ENCODE peak calls at places on chromosome 15, in five cellular contexts. One of them, this sample, is unnamed.

GRCh38 chr15:77187751-77188464 is 117.0 kb upstream of the TSPAN3 start:
- DNase-seq in GM12878: peak
- DNase-seq in HepG2: no peak
- DNase-seq in HEK293T: no peak
- DNase-seq in H1: no peak
- DNase-seq in this sample: no peak

GRCh38 chr15:38460543-38460942 is 6.6 kb downstream of the FAM98B start:
- DNase-seq in HEK293T: no peak
- DNase-seq in HepG2: no peak
- DNase-seq in H1: no peak
- DNase-seq in GM12878: no peak
- DNase-seq in this sample: no peak

GRCh38 chr15:29822100-29822684 is at the start of gene TJP1:
- DNase-seq in HEK293T: peak
- DNase-seq in HepG2: peak
- DNase-seq in H1: peak
- DNase-seq in GM12878: no peak
- DNase-seq in this sample: peak

GRCh38 chr15:71780349-71780976 is 29.9 kb upstream of the NR2E3 start:
- DNase-seq in HEK293T: peak
- DNase-seq in HepG2: peak
- DNase-seq in H1: no peak
- DNase-seq in GM12878: peak
- DNase-seq in this sample: peak

GRCh38 chr15:23912191-23912590 is 225.1 kb upstream of the NDN start:
- DNase-seq in H1: peak
- DNase-seq in HEK293T: peak
- DNase-seq in HepG2: no peak
- DNase-seq in GM12878: no peak
- DNase-seq in this sample: no peak

GRCh38 chr15:38066612-38067011 is 132.2 kb downstream of the TMCO5A start:
- DNase-seq in HepG2: no peak
- DNase-seq in H1: no peak
- DNase-seq in GM12878: no peak
- DNase-seq in HEK293T: no peak
- DNase-seq in this sample: no peak

GRCh38 chr15:83284563-83285283 is at the start of gene BNC1:
- DNase-seq in GM12878: no peak
- DNase-seq in H1: peak
- DNase-seq in HepG2: no peak
- DNase-seq in HEK293T: no peak
- DNase-seq in this sample: no peak

GRCh38 chr15:90035095-90035834 is 34.1 kb downstream of the ZNF710 start:
- DNase-seq in GM12878: no peak
- DNase-seq in H1: no peak
- DNase-seq in HEK293T: no peak
- DNase-seq in HepG2: peak
- DNase-seq in this sample: no peak

GRCh38 chr15:23857028-23857641 is 170.0 kb upstream of the NDN start:
- DNase-seq in GM12878: no peak
- DNase-seq in HEK293T: peak
- DNase-seq in HepG2: peak
- DNase-seq in H1: peak
- DNase-seq in this sample: peak

GRCh38 chr15:29369261-29369660 is 99.6 kb upstream of the NSMCE3 start:
- DNase-seq in H1: no peak
- DNase-seq in HEK293T: no peak
- DNase-seq in GM12878: no peak
- DNase-seq in HepG2: no peak
- DNase-seq in this sample: no peak

GRCh38 chr15:31437686-31438085 is 111.1 kb downstream of the KLF13 start:
- DNase-seq in HepG2: no peak
- DNase-seq in GM12878: no peak
- DNase-seq in H1: no peak
- DNase-seq in HEK293T: no peak
- DNase-seq in this sample: no peak

GRCh38 chr15:24956131-24956838 is 1.5 kb downstream of the SNRPN start:
- DNase-seq in HEK293T: no peak
- DNase-seq in H1: peak
- DNase-seq in HepG2: peak
- DNase-seq in GM12878: peak
- DNase-seq in this sample: peak

GRCh38 chr15:96126859-96127258 is 203.6 kb upstream of the NR2F2 start:
- DNase-seq in HEK293T: no peak
- DNase-seq in H1: no peak
- DNase-seq in HepG2: no peak
- DNase-seq in GM12878: no peak
- DNase-seq in this sample: no peak

GRCh38 chr15:85976102-85976501 is 103.6 kb upstream of the AGBL1 start:
- DNase-seq in GM12878: no peak
- DNase-seq in H1: no peak
- DNase-seq in HEK293T: no peak
- DNase-seq in HepG2: no peak
- DNase-seq in this sample: no peak

GRCh38 chr15:79310612-79310984 is 314 bp upstream of the TMED3 start:
- DNase-seq in H1: no peak
- DNase-seq in HEK293T: no peak
- DNase-seq in GM12878: no peak
- DNase-seq in HepG2: peak
- DNase-seq in this sample: no peak

GRCh38 chr15:51218249-51218648 is 120.1 kb downstream of the CYP19A1 start:
- DNase-seq in HEK293T: no peak
- DNase-seq in HepG2: no peak
- DNase-seq in GM12878: no peak
- DNase-seq in H1: no peak
- DNase-seq in this sample: no peak

GRCh38 chr15:25967120-25967519 is 104.0 kb upstream of the ATP10A start:
- DNase-seq in HepG2: no peak
- DNase-seq in HEK293T: no peak
- DNase-seq in GM12878: no peak
- DNase-seq in H1: no peak
- DNase-seq in this sample: no peak

GRCh38 chr15:87753539-87753938 is 503.0 kb downstream of the NTRK3 start:
- DNase-seq in HepG2: no peak
- DNase-seq in GM12878: no peak
- DNase-seq in H1: no peak
- DNase-seq in HEK293T: no peak
- DNase-seq in this sample: no peak

GRCh38 chr15:62622775-62623174 is 419.8 kb upstream of the TPM1 start:
- DNase-seq in GM12878: no peak
- DNase-seq in HepG2: no peak
- DNase-seq in HEK293T: no peak
- DNase-seq in H1: no peak
- DNase-seq in this sample: no peak

GRCh38 chr15:52783191-52783829 is 6.8 kb downstream of the ONECUT1 start:
- DNase-seq in GM12878: no peak
- DNase-seq in H1: peak
- DNase-seq in HEK293T: no peak
- DNase-seq in HepG2: no peak
- DNase-seq in this sample: no peak

GRCh38 chr15:86935841-86936240 is 856.2 kb downstream of the AGBL1 start:
- DNase-seq in HEK293T: no peak
- DNase-seq in HepG2: no peak
- DNase-seq in GM12878: no peak
- DNase-seq in H1: no peak
- DNase-seq in this sample: no peak

GRCh38 chr15:63892794-63893441 is 59.2 kb upstream of the HERC1 start:
- DNase-seq in HEK293T: no peak
- DNase-seq in GM12878: peak
- DNase-seq in H1: no peak
- DNase-seq in HepG2: no peak
- DNase-seq in this sample: no peak

GRCh38 chr15:55343168-55343567 is 24.1 kb downstream of the PIGB start:
- DNase-seq in HepG2: no peak
- DNase-seq in H1: no peak
- DNase-seq in HEK293T: no peak
- DNase-seq in GM12878: no peak
- DNase-seq in this sample: no peak

GRCh38 chr15:45111390-45112142 is 2.4 kb downstream of the DUOX2 start:
- DNase-seq in HepG2: no peak
- DNase-seq in H1: peak
- DNase-seq in GM12878: no peak
- DNase-seq in HEK293T: no peak
- DNase-seq in this sample: no peak

GRCh38 chr15:45114076-45114750 is at the start of the genes DUOX2 and DUOXA2:
- DNase-seq in GM12878: no peak
- DNase-seq in H1: no peak
- DNase-seq in HEK293T: no peak
- DNase-seq in HepG2: no peak
- DNase-seq in this sample: no peak

GRCh38 chr15:45113380-45113990 is 487 bp downstream of the DUOX2 start:
- DNase-seq in HepG2: no peak
- DNase-seq in HEK293T: no peak
- DNase-seq in H1: peak
- DNase-seq in GM12878: no peak
- DNase-seq in this sample: no peak

GRCh38 chr15:45112143-45112591 is 1.8 kb downstream of the DUOX2 start:
- DNase-seq in H1: no peak
- DNase-seq in HEK293T: no peak
- DNase-seq in HepG2: no peak
- DNase-seq in GM12878: no peak
- DNase-seq in this sample: no peak

GRCh38 chr15:45112592-45113379 is 1.2 kb downstream of the DUOX2 start:
- DNase-seq in GM12878: no peak
- DNase-seq in H1: peak
- DNase-seq in HEK293T: no peak
- DNase-seq in HepG2: no peak
- DNase-seq in this sample: no peak
- TF ChIP-seq SUZ12 in GM12878: peak
- TF ChIP-seq SUZ12 in H1: peak
- TF ChIP-seq SUZ12 in HEK293T: no peak
- TF ChIP-seq SUZ12 in HepG2: no peak
- TF ChIP-seq SUZ12 in this sample: peak

GRCh38 chr15:53787349-53787748 is 27.9 kb upstream of the WDR72 start:
- DNase-seq in HEK293T: no peak
- DNase-seq in HepG2: no peak
- DNase-seq in H1: no peak
- DNase-seq in GM12878: no peak
- DNase-seq in this sample: no peak
- TF ChIP-seq SUZ12 in HEK293T: no peak
- TF ChIP-seq SUZ12 in HepG2: no peak
- TF ChIP-seq SUZ12 in H1: no peak
- TF ChIP-seq SUZ12 in GM12878: no peak
- TF ChIP-seq SUZ12 in this sample: no peak

GRCh38 chr15:41928637-41929620 is 35.1 kb upstream of the SPTBN5 start:
- DNase-seq in GM12878: peak
- DNase-seq in H1: no peak
- DNase-seq in HEK293T: no peak
- DNase-seq in HepG2: no peak
- DNase-seq in this sample: no peak

GRCh38 chr15:41925209-41925608 is 31.4 kb upstream of the SPTBN5 start:
- DNase-seq in HEK293T: no peak
- DNase-seq in H1: no peak
- DNase-seq in GM12878: no peak
- DNase-seq in HepG2: no peak
- DNase-seq in this sample: no peak

GRCh38 chr15:41926184-41927056 is 32.6 kb upstream of the SPTBN5 start:
- DNase-seq in HepG2: peak
- DNase-seq in HEK293T: no peak
- DNase-seq in H1: no peak
- DNase-seq in GM12878: no peak
- DNase-seq in this sample: no peak

GRCh38 chr15:41928100-41928499 is 34.2 kb upstream of the SPTBN5 start:
- DNase-seq in H1: no peak
- DNase-seq in HEK293T: no peak
- DNase-seq in HepG2: peak
- DNase-seq in GM12878: peak
- DNase-seq in this sample: no peak

DNA sequence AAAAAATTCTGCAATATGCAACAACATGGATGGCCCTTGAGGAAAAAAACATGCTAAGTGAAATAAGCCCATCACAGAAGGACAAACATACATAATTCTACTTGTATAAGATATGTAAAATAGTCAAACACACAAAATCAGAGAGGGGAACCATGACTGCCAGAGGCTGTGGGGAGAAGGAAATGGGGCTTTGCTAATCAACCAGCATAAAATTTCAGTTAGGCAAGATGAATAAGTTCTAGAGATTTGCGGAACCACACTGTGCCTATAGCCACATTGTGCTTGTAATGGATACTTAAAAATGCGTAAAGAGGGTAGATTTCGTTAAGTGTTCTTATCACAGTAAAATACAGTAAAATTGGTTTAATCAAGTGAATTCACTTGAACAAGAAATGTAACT is 33.7 kb upstream of the SPTBN5 start:
- DNase-seq in HEK293T: no peak
- DNase-seq in H1: no peak
- DNase-seq in GM12878: peak
- DNase-seq in HepG2: no peak
- DNase-seq in this sample: no peak
- TF ChIP-seq SUZ12 in HEK293T: no peak
- TF ChIP-seq SUZ12 in H1: no peak
- TF ChIP-seq SUZ12 in GM12878: no peak
- TF ChIP-seq SUZ12 in HepG2: no peak
- TF ChIP-seq SUZ12 in this sample: no peak

GRCh38 chr15:81294501-81294850 is 29.5 kb downstream of the STARD5 start:
- DNase-seq in HepG2: no peak
- DNase-seq in GM12878: no peak
- DNase-seq in HEK293T: peak
- DNase-seq in H1: no peak
- DNase-seq in this sample: no peak

GRCh38 chr15:81295466-81296145 is 28.3 kb downstream of the STARD5 start:
- DNase-seq in H1: no peak
- DNase-seq in GM12878: no peak
- DNase-seq in HepG2: no peak
- DNase-seq in HEK293T: no peak
- DNase-seq in this sample: no peak

GRCh38 chr15:81291916-81292424 is 32.0 kb downstream of the STARD5 start:
- DNase-seq in HepG2: no peak
- DNase-seq in HEK293T: no peak
- DNase-seq in H1: no peak
- DNase-seq in GM12878: no peak
- DNase-seq in this sample: no peak

GRCh38 chr15:81292516-81293001 is 31.4 kb downstream of the STARD5 start:
- DNase-seq in H1: no peak
- DNase-seq in HEK293T: no peak
- DNase-seq in HepG2: no peak
- DNase-seq in GM12878: peak
- DNase-seq in this sample: no peak

DNA sequence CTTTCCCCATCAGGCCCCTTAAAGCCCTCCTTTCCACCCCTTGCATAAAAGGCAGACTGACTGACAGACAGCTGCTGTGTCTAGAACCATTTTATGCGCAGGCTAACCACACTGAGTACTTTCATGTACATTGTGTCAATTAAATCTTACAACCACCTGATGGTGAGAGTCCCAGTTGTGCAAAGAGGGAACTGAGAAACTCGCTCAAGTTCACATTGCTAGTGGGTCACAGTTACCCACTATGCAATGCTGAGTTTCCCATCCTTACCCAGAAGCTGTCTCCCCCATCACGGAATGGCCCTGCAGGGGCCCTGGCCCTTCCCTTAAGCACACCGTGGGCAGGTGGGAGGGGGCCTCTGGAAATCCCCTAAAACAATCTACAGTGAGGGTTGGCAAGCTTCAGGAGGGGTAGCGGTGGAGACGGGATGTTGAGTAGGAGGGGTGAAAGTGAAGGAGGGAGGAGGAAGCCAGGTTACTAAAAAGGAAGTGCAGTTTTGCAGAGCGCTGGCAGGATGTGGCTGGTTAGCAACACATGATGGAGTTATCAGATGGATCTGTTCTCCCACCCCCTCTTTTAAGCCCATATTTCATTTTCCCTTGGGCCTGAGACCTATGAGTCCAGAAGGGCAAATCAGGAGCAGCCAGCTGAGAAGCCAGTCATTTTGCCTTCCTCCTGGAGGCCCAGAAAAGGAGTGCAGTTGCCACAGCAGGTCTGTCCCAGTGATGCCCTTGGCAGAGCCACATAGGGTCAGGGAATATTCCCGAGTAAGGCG is 30.0 kb downstream of the STARD5 start:
- DNase-seq in GM12878: peak
- DNase-seq in HEK293T: no peak
- DNase-seq in H1: no peak
- DNase-seq in HepG2: no peak
- DNase-seq in this sample: no peak
- TF ChIP-seq SUZ12 in GM12878: no peak
- TF ChIP-seq SUZ12 in HEK293T: no peak
- TF ChIP-seq SUZ12 in H1: no peak
- TF ChIP-seq SUZ12 in HepG2: no peak
- TF ChIP-seq SUZ12 in this sample: no peak

This sample was measured in NT2/D1.